ENCODE peak calls at places on chromosomes 7 and 10, in eight cellular contexts. S, H, L, N, V, E, Y and X are unnamed samples.

GRCh38 chr7:157602581-157602980 is 265.8 kb downstream of the DNAJB6 start:
- DNase-seq in S (no peak), H (no peak), L (no peak), N (no peak), V (no peak), E (no peak), Y (no peak), X (no peak)

GRCh38 chr7:19128856-19129255 is 11.4 kb upstream of the TWIST1 start:
- DNase-seq in S (no peak), H (no peak), L (no peak), N (no peak), V (no peak), E (no peak), Y (no peak), X (no peak)

GRCh38 chr10:59091239-59091638 is 85.2 kb upstream of the PHYHIPL start:
- DNase-seq in S (no peak), H (no peak), L (no peak), N (no peak), V (peak), E (no peak), Y (no peak), X (no peak)

GRCh38 chr10:117259279-117259678 is 18.4 kb downstream of the SLC18A2 start:
- DNase-seq in S (no peak), H (no peak), L (no peak), N (no peak), V (no peak), E (no peak), Y (no peak), X (no peak)

GRCh38 chr10:126527645-126528319 is 139.5 kb upstream of the ADAM12 start:
- DNase-seq in S (no peak), H (no peak), L (no peak), N (no peak), V (no peak), E (no peak), Y (no peak), X (no peak)

GRCh38 chr7:78125884-78126283 is 327.3 kb downstream of the PHTF2 start:
- DNase-seq in S (peak), H (no peak), L (peak), N (no peak), V (no peak), E (no peak), Y (peak), X (no peak)

GRCh38 chr7:24138366-24138765 is 145.6 kb upstream of the NPY start:
- DNase-seq in S (no peak), H (no peak), L (no peak), N (no peak), V (no peak), E (no peak), Y (no peak), X (no peak)

GRCh38 chr7:20343211-20343610 is 12.5 kb downstream of the ITGB8 start:
- DNase-seq in S (no peak), H (no peak), L (no peak), N (peak), V (peak), E (no peak), Y (no peak), X (no peak)

GRCh38 chr10:70320751-70321150 is 36.9 kb upstream of the NPFFR1 start:
- DNase-seq in S (no peak), H (no peak), L (no peak), N (no peak), V (no peak), E (no peak), Y (peak), X (no peak)

GRCh38 chr10:33791295-33791694 is 456.8 kb upstream of the NRP1 start:
- DNase-seq in S (no peak), H (no peak), L (no peak), N (no peak), V (no peak), E (no peak), Y (no peak), X (no peak)

GRCh38 chr7:76397409-76398183 is 11.9 kb downstream of the SSC4D start:
- DNase-seq in S (no peak), H (no peak), L (no peak), N (peak), V (peak), E (peak), Y (peak), X (peak)

GRCh38 chr10:95755511-95756004 is 405 bp upstream of the ENTPD1 start:
- DNase-seq in S (no peak), H (no peak), L (no peak), N (peak), V (peak), E (peak), Y (no peak), X (no peak)

GRCh38 chr10:123250640-123251039 is 96.4 kb downstream of the BUB3 start:
- DNase-seq in S (no peak), H (no peak), L (no peak), N (no peak), V (peak), E (no peak), Y (no peak), X (no peak)

GRCh38 chr7:28130277-28130676 is 50.3 kb downstream of the JAZF1 start:
- DNase-seq in S (peak), H (no peak), L (peak), N (no peak), V (no peak), E (no peak), Y (peak), X (peak)

GRCh38 chr10:46523881-46524470 is 32.5 kb downstream of the GPRIN2 start:
- DNase-seq in S (peak), H (peak), L (peak), N (no peak), V (no peak), E (peak), Y (peak), X (peak)

GRCh38 chr10:47186941-47187340 is 113.1 kb upstream of the GDF10 start:
- DNase-seq in S (no peak), H (no peak), L (no peak), N (no peak), V (no peak), E (no peak), Y (no peak), X (no peak)

GRCh38 chr10:77458986-77459590 is 178.5 kb downstream of the KCNMA1 start:
- DNase-seq in S (no peak), H (no peak), L (no peak), N (peak), V (no peak), E (no peak), Y (peak), X (peak)

GRCh38 chr10:61000769-61001730 is 57.1 kb upstream of the RHOBTB1 start:
- DNase-seq in S (no peak), H (no peak), L (no peak), N (peak), V (peak), E (peak), Y (no peak), X (peak)

GRCh38 chr10:124748206-124748605 is 4.0 kb upstream of the FAM53B start:
- DNase-seq in S (no peak), H (no peak), L (no peak), N (peak), V (peak), E (no peak), Y (no peak), X (no peak)

GRCh38 chr10:78248651-78249464 is 215.2 kb downstream of the RPS24 start:
- DNase-seq in S (peak), H (no peak), L (peak), N (no peak), V (no peak), E (no peak), Y (peak), X (peak)

GRCh38 chr7:31028417-31028988 is 23.6 kb upstream of the ADCYAP1R1 start:
- DNase-seq in S (no peak), H (no peak), L (no peak), N (no peak), V (no peak), E (no peak), Y (no peak), X (no peak)

GRCh38 chr10:49300140-49300974 is 1.4 kb downstream of the C10orf71 start:
- DNase-seq in S (no peak), H (no peak), L (no peak), N (peak), V (no peak), E (no peak), Y (no peak), X (no peak)

GRCh38 chr10:79221110-79222051 is 125.9 kb upstream of the PPIF start:
- DNase-seq in S (peak), H (no peak), L (peak), N (peak), V (peak), E (peak), Y (peak), X (peak)

GRCh38 chr7:32586291-32587221 is 91.3 kb downstream of the AVL9 start:
- DNase-seq in S (peak), H (no peak), L (peak), N (no peak), V (no peak), E (no peak), Y (peak), X (peak)

GRCh38 chr10:49631975-49632374 is 18.1 kb downstream of the CHAT start:
- DNase-seq in S (no peak), H (no peak), L (no peak), N (no peak), V (no peak), E (no peak), Y (no peak), X (no peak)

GRCh38 chr10:46553238-46554049 is 3.0 kb downstream of the GPRIN2 start:
- DNase-seq in S (no peak), H (no peak), L (no peak), N (no peak), V (no peak), E (peak), Y (no peak), X (no peak)

GRCh38 chr10:70227548-70228320 is 5.5 kb downstream of the PPA1 start:
- DNase-seq in S (no peak), H (no peak), L (no peak), N (no peak), V (no peak), E (peak), Y (no peak), X (no peak)

GRCh38 chr7:101081432-101081831 is 3.8 kb upstream of the TRIM56 start:
- DNase-seq in S (no peak), H (no peak), L (no peak), N (no peak), V (no peak), E (no peak), Y (no peak), X (no peak)

GRCh38 chr7:134184767-134185166 is 57.6 kb downstream of the LRGUK start:
- DNase-seq in S (no peak), H (no peak), L (no peak), N (no peak), V (no peak), E (no peak), Y (no peak), X (no peak)

GRCh38 chr10:73774637-73775036 is 7.2 kb upstream of the CHCHD1 start:
- DNase-seq in S (no peak), H (no peak), L (no peak), N (peak), V (no peak), E (no peak), Y (peak), X (no peak)

GRCh38 chr7:134450296-134451000 is 8.5 kb downstream of the AKR1B1 start:
- DNase-seq in S (no peak), H (no peak), L (no peak), N (no peak), V (no peak), E (peak), Y (no peak), X (no peak)

GRCh38 chr10:6504296-6504695 is 75.8 kb downstream of the PRKCQ start:
- DNase-seq in S (no peak), H (no peak), L (no peak), N (no peak), V (no peak), E (no peak), Y (no peak), X (no peak)

GRCh38 chr10:124641282-124642075 is 102.7 kb downstream of the FAM53B start:
- DNase-seq in S (no peak), H (no peak), L (no peak), N (no peak), V (no peak), E (peak), Y (peak), X (peak)

GRCh38 chr7:151275813-151276577 is 27.5 kb upstream of the SMARCD3 start:
- DNase-seq in S (no peak), H (no peak), L (no peak), N (no peak), V (no peak), E (no peak), Y (no peak), X (no peak)

GRCh38 chr10:17229016-17229716 is 1.1 kb downstream of the VIM start:
- DNase-seq in S (no peak), H (no peak), L (no peak), N (peak), V (peak), E (peak), Y (peak), X (peak)

GRCh38 chr10:33381897-33382578 is 47.6 kb upstream of the NRP1 start:
- DNase-seq in S (peak), H (no peak), L (peak), N (no peak), V (peak), E (peak), Y (peak), X (peak)

GRCh38 chr10:43203491-43204393 is 63.1 kb downstream of the RASGEF1A start:
- DNase-seq in S (no peak), H (peak), L (no peak), N (peak), V (peak), E (no peak), Y (no peak), X (no peak)

GRCh38 chr7:45000096-45001032 is at the start of gene CCM2:
- DNase-seq in S (no peak), H (no peak), L (no peak), N (peak), V (peak), E (peak), Y (peak), X (peak)

GRCh38 chr10:25758511-25758910 is 175.5 kb upstream of the MYO3A start:
- DNase-seq in S (no peak), H (no peak), L (no peak), N (no peak), V (no peak), E (no peak), Y (no peak), X (no peak)

GRCh38 chr10:25753776-25754175 is 180.3 kb upstream of the MYO3A start:
- DNase-seq in S (no peak), H (no peak), L (no peak), N (no peak), V (no peak), E (no peak), Y (peak), X (peak)

GRCh38 chr10:25761937-25762336 is 172.1 kb upstream of the MYO3A start:
- DNase-seq in S (no peak), H (no peak), L (no peak), N (no peak), V (no peak), E (no peak), Y (no peak), X (no peak)

GRCh38 chr10:25756784-25757183 is 177.2 kb upstream of the MYO3A start:
- DNase-seq in S (no peak), H (no peak), L (no peak), N (no peak), V (no peak), E (no peak), Y (no peak), X (no peak)

DNA sequence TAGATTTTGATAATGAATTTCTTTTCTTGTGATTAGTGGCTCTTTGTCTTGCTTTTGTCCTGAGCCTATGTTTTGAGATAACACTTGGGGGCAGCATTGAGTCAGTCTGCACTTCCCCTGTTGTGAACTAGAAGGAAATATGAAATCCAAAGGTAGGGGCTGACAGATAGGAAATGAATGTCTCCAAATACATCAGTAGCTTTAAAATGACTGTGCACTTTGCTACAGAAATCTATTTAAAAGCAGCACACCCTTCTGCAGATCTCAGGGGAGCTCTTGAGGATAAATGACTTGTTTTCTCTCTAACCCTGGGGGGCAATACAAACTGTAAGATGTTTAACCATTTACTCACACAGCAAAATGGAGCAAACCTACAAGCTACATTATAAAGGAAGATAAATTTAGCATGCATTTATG is 176.0 kb upstream of the MYO3A start:
- DNase-seq in S (no peak), H (peak), L (no peak), N (peak), V (peak), E (no peak), Y (peak), X (peak)
- TF ChIP-seq CTCF in S (no peak), H (peak), L (no peak), N (peak), V (peak), E (peak), Y (peak), X (peak)

GRCh38 chr7:107993879-107994278 is 9.1 kb downstream of the LAMB1 start:
- DNase-seq in S (no peak), H (no peak), L (no peak), N (no peak), V (no peak), E (peak), Y (peak), X (peak)

GRCh38 chr7:107996072-107996824 is 6.7 kb downstream of the LAMB1 start:
- DNase-seq in S (no peak), H (no peak), L (no peak), N (no peak), V (peak), E (no peak), Y (peak), X (no peak)

GRCh38 chr7:107998150-107998549 is 4.8 kb downstream of the LAMB1 start:
- DNase-seq in S (no peak), H (no peak), L (no peak), N (no peak), V (no peak), E (no peak), Y (no peak), X (no peak)

GRCh38 chr7:107994366-107994765 is 8.6 kb downstream of the LAMB1 start:
- DNase-seq in S (no peak), H (no peak), L (no peak), N (no peak), V (no peak), E (no peak), Y (peak), X (peak)

DNA sequence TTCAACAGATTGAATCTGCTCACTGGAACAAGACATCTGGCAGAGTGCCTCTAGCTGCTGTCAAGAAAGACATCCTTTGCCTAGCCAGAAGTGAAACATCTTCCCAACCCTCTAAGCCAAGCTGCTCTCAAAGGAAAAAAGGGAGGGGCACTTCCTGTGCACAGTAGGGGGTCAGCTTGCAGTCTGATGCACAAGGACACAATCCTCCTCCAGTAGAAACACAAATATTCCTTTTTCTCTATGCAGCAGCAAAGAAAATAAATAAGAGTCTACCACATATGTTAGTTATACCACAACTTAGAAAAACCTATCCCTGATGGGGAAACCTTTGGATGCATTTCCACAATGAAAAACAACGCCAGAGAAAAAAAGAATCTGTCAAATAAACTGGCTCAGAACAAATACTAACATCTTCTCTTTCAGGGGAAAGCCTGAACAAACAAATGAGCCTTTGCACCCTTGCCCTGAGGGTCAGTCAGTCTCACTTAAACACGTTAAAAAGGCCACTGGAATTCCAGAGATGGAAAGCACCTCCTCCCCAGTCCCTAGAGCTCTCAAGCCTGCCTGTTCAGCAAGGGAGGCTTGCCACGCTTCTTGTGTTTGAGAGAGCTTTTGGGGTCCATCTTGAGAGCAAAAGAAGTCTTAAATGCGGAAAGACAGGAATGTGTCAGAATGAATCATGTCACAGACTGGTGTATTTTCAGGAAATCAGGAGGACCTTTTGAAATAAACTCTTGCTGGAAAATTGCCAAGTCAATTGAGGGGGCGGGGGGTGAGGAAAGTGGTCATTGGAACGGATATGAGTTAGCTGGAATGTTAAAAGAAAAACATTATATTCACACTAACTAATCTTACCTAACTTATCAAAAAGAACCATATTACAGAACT is 7.5 kb downstream of the LAMB1 start:
- DNase-seq in S (no peak), H (no peak), L (no peak), N (peak), V (peak), E (no peak), Y (peak), X (peak)
- H3K4me3 ChIP-seq in S (no peak), H (peak), L (no peak), N (no peak), V (peak), E (no peak), Y (peak), X (no peak)

GRCh38 chr10:27100800-27101347 is 580 bp upstream of the ANKRD26 start:
- DNase-seq in S (no peak), H (no peak), L (no peak), N (no peak), V (peak), E (no peak), Y (no peak), X (no peak)

GRCh38 chr10:27104919-27105318 is 4.6 kb upstream of the ANKRD26 start:
- DNase-seq in S (no peak), H (no peak), L (no peak), N (no peak), V (no peak), E (no peak), Y (no peak), X (no peak)

GRCh38 chr10:27099448-27099847 is 846 bp downstream of the ANKRD26 start:
- DNase-seq in S (no peak), H (no peak), L (no peak), N (no peak), V (no peak), E (no peak), Y (no peak), X (no peak)

DNA sequence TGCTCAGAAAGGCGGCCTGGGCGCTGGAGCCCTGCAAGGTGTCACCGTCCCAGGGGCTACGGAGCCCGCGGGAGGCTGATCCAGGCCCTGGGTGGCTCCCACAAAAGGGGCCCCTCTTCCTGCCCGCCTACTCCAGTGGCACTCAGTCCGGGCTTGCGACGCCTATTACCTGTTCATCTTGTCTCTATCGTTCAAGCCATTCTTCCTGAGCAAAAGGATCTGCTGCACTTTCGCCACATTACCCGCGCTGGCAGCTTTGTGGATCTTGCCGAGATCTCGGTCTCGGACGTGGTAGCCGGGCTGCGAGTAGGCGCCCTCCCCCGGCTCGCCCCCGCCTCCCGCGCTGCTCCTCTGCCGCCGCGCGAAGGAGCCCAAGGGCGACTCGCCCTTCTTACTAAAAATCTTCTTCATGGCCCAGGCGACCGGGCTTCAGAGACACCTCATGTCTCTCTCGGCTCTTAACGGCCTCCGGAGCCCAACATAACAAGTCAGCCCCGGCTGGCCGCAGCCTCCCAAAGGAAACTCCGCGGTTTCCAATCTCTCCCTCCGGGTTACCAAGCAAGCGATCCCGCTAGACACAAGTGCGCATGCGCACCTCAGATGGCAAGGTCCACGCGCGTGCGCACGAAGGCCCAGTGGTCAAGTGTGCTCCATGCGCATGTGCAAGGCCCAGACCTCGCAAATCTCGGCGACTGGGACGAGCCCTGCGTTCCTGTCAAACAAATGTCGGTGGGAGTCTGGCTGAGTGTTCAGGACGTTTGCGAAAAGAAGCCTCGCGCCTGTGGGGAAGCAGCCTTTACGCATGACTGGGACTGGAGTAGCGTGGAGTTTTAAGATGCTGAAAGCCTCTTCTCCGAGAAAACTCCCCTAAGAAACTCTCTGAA is at the start of gene ANKRD26:
- DNase-seq in S (peak), H (peak), L (peak), N (peak), V (peak), E (peak), Y (peak), X (peak)
- TF ChIP-seq CTCF in S (no peak), H (no peak), L (no peak), N (peak), V (peak), E (no peak), Y (no peak), X (peak)

GRCh38 chr10:11532329-11532728 is 79.1 kb downstream of the USP6NL start:
- DNase-seq in S (no peak), H (no peak), L (no peak), N (no peak), V (peak), E (no peak), Y (peak), X (peak)
- H3K4me3 ChIP-seq in S (no peak), H (no peak), L (no peak), N (no peak), V (no peak), E (no peak), Y (peak), X (no peak)